ENCODE peak calls at places on chromosomes 12 and 14, in ten cellular contexts. A is brain microvascular endothelial cell; K is heart left ventricle; I is heart right ventricle; F is A549; V is CD8-positive, alpha-beta T cell; G is aorta; N is kidney; C is endodermal cell; W is endothelial cell of umbilical vein. P is an unnamed sample.
A peak's percentile ranks its signal among the peaks of the same experiment; 100 is the strongest.

GRCh38 chr12:56723889-56724659 is 1.0 kb downstream of the NACA start:
- DNase-seq in A (peak; percentile 70), K (peak; percentile 68), I (no peak), F (peak; percentile 40), V (no peak), G (peak; percentile 67), N (no peak), C (peak; percentile 59), W (peak; percentile 41), P (peak; percentile 53)

GRCh38 chr14:89589400-89590128 is 172.5 kb upstream of the FOXN3 start:
- DNase-seq in A (no peak), K (no peak), I (no peak), F (no peak), V (no peak), G (no peak), N (no peak), C (no peak), W (no peak), P (no peak)

GRCh38 chr14:41476526-41476925 is 130.2 kb upstream of the LRFN5 start:
- DNase-seq in A (no peak), K (no peak), I (no peak), F (no peak), V (no peak), G (no peak), N (no peak), C (no peak), W (no peak), P (no peak)

GRCh38 chr12:24066865-24067264 is 117.4 kb upstream of the SOX5 start:
- DNase-seq in A (peak; percentile 77), K (no peak), I (no peak), F (no peak), V (no peak), G (no peak), N (no peak), C (no peak), W (peak; percentile 66), P (peak; percentile 16)

GRCh38 chr12:29990971-29991370 is 207.2 kb upstream of the TMTC1 start:
- DNase-seq in A (no peak), K (no peak), I (no peak), F (no peak), V (no peak), G (no peak), N (no peak), C (no peak), W (no peak), P (no peak)

GRCh38 chr14:101960225-101960624 is 4.1 kb upstream of the DYNC1H1 start:
- DNase-seq in A (no peak), K (no peak), I (no peak), F (no peak), V (no peak), G (no peak), N (peak; percentile 66), C (peak; percentile 81), W (peak; percentile 42), P (peak; percentile 67)

GRCh38 chr12:124861492-124861891 is 2.2 kb downstream of the SCARB1 start:
- DNase-seq in A (peak; percentile 72), K (peak; percentile 74), I (peak; percentile 71), F (peak; percentile 75), V (no peak), G (peak; percentile 90), N (peak; percentile 87), C (peak; percentile 77), W (peak; percentile 62), P (peak; percentile 47)

GRCh38 chr14:45947785-45948184 is 694.8 kb upstream of the MIS18BP1 start:
- DNase-seq in A (no peak), K (no peak), I (no peak), F (no peak), V (no peak), G (no peak), N (no peak), C (no peak), W (no peak), P (no peak)

GRCh38 chr12:65656904-65657351 is 167.4 kb upstream of the HMGA2 start:
- DNase-seq in A (peak; percentile 97), K (no peak), I (no peak), F (peak; percentile 66), V (no peak), G (no peak), N (no peak), C (no peak), W (peak; percentile 89), P (peak; percentile 95)

GRCh38 chr14:32303865-32304264 is 25.2 kb upstream of the AKAP6 start:
- DNase-seq in A (no peak), K (no peak), I (no peak), F (no peak), V (no peak), G (no peak), N (no peak), C (no peak), W (no peak), P (no peak)

GRCh38 chr12:27463826-27464554 is 17.5 kb downstream of the SMCO2 start:
- DNase-seq in A (no peak), K (peak; percentile 76), I (peak; percentile 78), F (no peak), V (no peak), G (no peak), N (peak; percentile 76), C (no peak), W (no peak), P (peak; percentile 71)

GRCh38 chr14:53692451-53693330 is 263.9 kb downstream of the BMP4 start:
- DNase-seq in A (no peak), K (no peak), I (no peak), F (no peak), V (no peak), G (no peak), N (no peak), C (no peak), W (no peak), P (no peak)

GRCh38 chr14:30757082-30757481 is 117.3 kb upstream of the COCH start:
- DNase-seq in A (no peak), K (no peak), I (no peak), F (no peak), V (no peak), G (no peak), N (no peak), C (no peak), W (no peak), P (no peak)

GRCh38 chr14:74619672-74620131 is 7.7 kb upstream of the LTBP2 start:
- DNase-seq in A (peak; percentile 96), K (peak; percentile 91), I (peak; percentile 78), F (peak; percentile 84), V (no peak), G (peak; percentile 95), N (peak; percentile 91), C (no peak), W (peak; percentile 87), P (no peak)

GRCh38 chr12:55652352-55652751 is 15.7 kb downstream of the OR10P1 start:
- DNase-seq in A (no peak), K (no peak), I (no peak), F (no peak), V (no peak), G (no peak), N (no peak), C (peak; percentile 14), W (no peak), P (no peak)

GRCh38 chr12:79645235-79645630 is 45.5 kb downstream of the PAWR start:
- DNase-seq in A (no peak), K (no peak), I (no peak), F (no peak), V (no peak), G (no peak), N (no peak), C (no peak), W (no peak), P (no peak)

GRCh38 chr12:86212970-86213369 is 43.2 kb downstream of the MGAT4C start:
- DNase-seq in A (no peak), K (no peak), I (no peak), F (no peak), V (no peak), G (no peak), N (no peak), C (no peak), W (peak; percentile 14), P (peak; percentile 60)

GRCh38 chr14:36941783-36942521 is 230.5 kb downstream of the SLC25A21 start:
- DNase-seq in A (peak; percentile 74), K (peak; percentile 48), I (peak; percentile 74), F (peak; percentile 75), V (peak; percentile 3), G (peak; percentile 88), N (peak; percentile 85), C (peak; percentile 91), W (peak; percentile 82), P (peak; percentile 82)

GRCh38 chr12:2284857-2285256 is 232.1 kb downstream of the CACNA1C start:
- DNase-seq in A (peak; percentile 61), K (peak; percentile 92), I (peak; percentile 86), F (peak; percentile 50), V (no peak), G (peak; percentile 92), N (peak; percentile 87), C (peak; percentile 99), W (peak; percentile 31), P (no peak)
- H3K27ac ChIP-seq in A (peak overlapping the region; percentile 13), K (peak overlapping the region; percentile 65), I (peak overlapping the region; percentile 73), F (no peak overlapping the region), V (no peak overlapping the region), G (no peak overlapping the region), N (no peak overlapping the region), C (peak overlapping the region; percentile 14), W (no peak overlapping the region), P (peak overlapping the region; percentile 94)

GRCh38 chr14:90728951-90729350 is 87.3 kb downstream of the TTC7B start:
- DNase-seq in A (no peak), K (no peak), I (no peak), F (no peak), V (no peak), G (no peak), N (no peak), C (no peak), W (no peak), P (no peak)
- H3K27ac ChIP-seq in A (no peak overlapping the region), K (no peak overlapping the region), I (no peak overlapping the region), F (no peak overlapping the region), V (no peak overlapping the region), G (no peak overlapping the region), N (no peak overlapping the region), C (no peak overlapping the region), W (no peak overlapping the region), P (no peak overlapping the region)

GRCh38 chr12:54349031-54349430 is 15.3 kb downstream of the GPR84 start:
- DNase-seq in A (no peak), K (no peak), I (no peak), F (no peak), V (no peak), G (no peak), N (no peak), C (no peak), W (no peak), P (no peak)
- H3K27ac ChIP-seq in A (no peak overlapping the region), K (no peak overlapping the region), I (no peak overlapping the region), F (no peak overlapping the region), V (no peak overlapping the region), G (no peak overlapping the region), N (no peak overlapping the region), C (peak overlapping the region; percentile 8), W (no peak overlapping the region), P (no peak overlapping the region)

GRCh38 chr12:4041191-4041885 is 168.1 kb upstream of the PARP11 start:
- DNase-seq in A (no peak), K (no peak), I (no peak), F (no peak), V (no peak), G (no peak), N (no peak), C (peak; percentile 34), W (no peak), P (no peak)
- H3K27ac ChIP-seq in A (no peak overlapping the region), K (no peak overlapping the region), I (no peak overlapping the region), F (no peak overlapping the region), V (no peak overlapping the region), G (no peak overlapping the region), N (no peak overlapping the region), C (no peak overlapping the region), W (no peak overlapping the region), P (no peak overlapping the region)

GRCh38 chr12:51901121-51901812 is 6.0 kb upstream of the ACVRL1 start:
- DNase-seq in A (no peak), K (no peak), I (no peak), F (no peak), V (no peak), G (no peak), N (no peak), C (no peak), W (no peak), P (no peak)
- H3K27ac ChIP-seq in A (no peak overlapping the region), K (no peak overlapping the region), I (no peak overlapping the region), F (no peak overlapping the region), V (no peak overlapping the region), G (no peak overlapping the region), N (no peak overlapping the region), C (no peak overlapping the region), W (peak overlapping the region; percentile 14), P (no peak overlapping the region)

P was measured in A673.